ENCODE peak calls at places on chromosome 12, in eight cellular contexts. T, B, L, K, R, M, D and J are unnamed samples.

GRCh38 chr12:25960176-25960575 is 1.7 kb downstream of the RASSF8 start:
- DNase-seq in D (peak; percentile 77), B (no peak), T (no peak), M (peak; percentile 54), K (peak; percentile 7), R (no peak), L (no peak), J (no peak)

GRCh38 chr12:76611533-76611932 is 52.0 kb upstream of the OSBPL8 start:
- DNase-seq in D (no peak), L (no peak), M (peak; percentile 86), K (no peak), T (no peak), R (peak; percentile 92), B (no peak), J (peak; percentile 70)

GRCh38 chr12:54560374-54560858 is 11.0 kb downstream of the PDE1B start:
- DNase-seq in T (peak; percentile 88), B (no peak), M (peak; percentile 38), L (peak; percentile 94), K (peak; percentile 89), R (peak; percentile 31), D (peak; percentile 96), J (peak; percentile 15)

GRCh38 chr12:69952890-69953289 is 127.9 kb downstream of the MYRFL start:
- DNase-seq in L (no peak), D (no peak), B (no peak), K (no peak), M (no peak), R (no peak), T (no peak), J (no peak)

GRCh38 chr12:59113831-59114273 is 193.5 kb upstream of the LRIG3 start:
- DNase-seq in D (peak; percentile 94), K (peak; percentile 61), L (peak; percentile 51), T (peak; percentile 50), M (peak; percentile 57), R (peak; percentile 62), B (peak; percentile 65), J (peak; percentile 44)

GRCh38 chr12:91874086-91874865 is 271.4 kb downstream of the BTG1 start:
- DNase-seq in M (no peak), L (no peak), R (no peak), B (no peak), K (no peak), D (no peak), T (no peak), J (no peak)

GRCh38 chr12:26273811-26274210 is 78.4 kb downstream of the SSPN start:
- DNase-seq in R (no peak), M (no peak), L (no peak), T (no peak), D (peak; percentile 60), B (no peak), K (peak; percentile 27), J (no peak)

GRCh38 chr12:10618338-10618987 is 5.1 kb upstream of the MAGOHB start:
- DNase-seq in L (no peak), K (no peak), B (no peak), M (no peak), R (peak; percentile 64), T (no peak), D (no peak), J (no peak)

GRCh38 chr12:98371419-98371818 is 144.0 kb upstream of the TMPO start:
- DNase-seq in B (no peak), M (no peak), D (no peak), R (no peak), T (no peak), K (no peak), L (no peak), J (no peak)

GRCh38 chr12:45768194-45768593 is 38.7 kb downstream of the ARID2 start:
- DNase-seq in K (no peak), D (no peak), R (no peak), L (no peak), M (peak; percentile 86), B (no peak), T (no peak), J (peak; percentile 63)

GRCh38 chr12:70180140-70180539 is 63.1 kb upstream of the CNOT2 start:
- DNase-seq in M (no peak), K (peak; percentile 12), R (no peak), D (no peak), B (no peak), L (no peak), T (no peak), J (no peak)

GRCh38 chr12:4807116-4807783 is 87.0 kb downstream of the GALNT8 start:
- DNase-seq in R (no peak), T (no peak), B (no peak), L (no peak), D (no peak), M (no peak), K (no peak), J (no peak)